ENCODE peak calls at places on chromosomes 13 and 19, in five cellular contexts. K is transverse colon, U is HAP-1, P is keratinocyte, M is heart left ventricle. V is an unnamed sample. For H3K27me3, the result is how much of the 10 kb centered on the place peaks cover.

GRCh38 chr13:73162912-73163911 is 104.4 kb downstream of the KLF5 start:
- DNase-seq in K (no peak), U (no peak), P (no peak), M (no peak), V (no peak)

GRCh38 chr19:55080121-55080914 is 4.6 kb downstream of the EPS8L1 start:
- DNase-seq in K (peak), U (peak), P (peak), M (peak), V (peak)

GRCh38 chr13:50149143-50149703 is 134.0 kb downstream of the KCNRG start:
- DNase-seq in K (no peak), U (no peak), P (no peak), M (no peak), V (no peak)

GRCh38 chr13:74162135-74162534 is 27.9 kb upstream of the KLF12 start:
- DNase-seq in K (no peak), U (no peak), P (no peak), M (no peak), V (no peak)

GRCh38 chr13:58921129-58921528 is 1242.6 kb downstream of the DIAPH3 start:
- DNase-seq in K (no peak), U (no peak), P (no peak), M (no peak), V (no peak)

GRCh38 chr19:43723588-43723987 is 7.7 kb downstream of the IRGC start:
- DNase-seq in K (no peak), U (no peak), P (no peak), M (no peak), V (no peak)

GRCh38 chr13:77372275-77372674 is 45.4 kb upstream of the MYCBP2 start:
- DNase-seq in K (no peak), U (no peak), P (no peak), M (no peak), V (no peak)

GRCh38 chr13:73676550-73677040 is 457.6 kb downstream of the KLF12 start:
- DNase-seq in K (no peak), U (peak), P (no peak), M (no peak), V (no peak)

GRCh38 chr19:11995174-11995573 is 30.3 kb downstream of the ZNF763 start:
- DNase-seq in K (no peak), U (no peak), P (no peak), M (no peak), V (no peak)

GRCh38 chr13:83168575-83168974 is 713.7 kb downstream of the SLITRK1 start:
- DNase-seq in K (no peak), U (no peak), P (no peak), M (no peak), V (no peak)

GRCh38 chr13:106524108-106524507 is 11.4 kb downstream of the EFNB2 start:
- DNase-seq in K (no peak), U (no peak), P (no peak), M (no peak), V (no peak)

GRCh38 chr19:2549701-2550191 is 73.8 kb downstream of the GADD45B start:
- DNase-seq in K (peak), U (no peak), P (no peak), M (peak), V (peak)

GRCh38 chr19:13969897-13970296 is 17.6 kb downstream of the DCAF15 start:
- DNase-seq in K (no peak), U (no peak), P (no peak), M (no peak), V (no peak)

GRCh38 chr19:11489378-11489777 is 8.5 kb upstream of the ELAVL3 start:
- DNase-seq in K (no peak), U (no peak), P (no peak), M (no peak), V (no peak)

GRCh38 chr13:52738719-52739467 is 727 bp downstream of the CNMD start:
- DNase-seq in K (no peak), U (no peak), P (no peak), M (peak), V (peak)

GRCh38 chr19:1690570-1691307 is 38.3 kb upstream of the TCF3 start:
- DNase-seq in K (peak), U (peak), P (no peak), M (no peak), V (peak)

GRCh38 chr13:94854688-94855087 is 142.3 kb upstream of the SOX21 start:
- DNase-seq in K (no peak), U (no peak), P (no peak), M (no peak), V (no peak)

GRCh38 chr19:11059511-11060358 is 29.5 kb upstream of the LDLR start:
- DNase-seq in K (no peak), U (no peak), P (no peak), M (no peak), V (no peak)

GRCh38 chr19:41687419-41687818 is 651 bp downstream of the CEACAM7 start:
- DNase-seq in K (no peak), U (no peak), P (no peak), M (no peak), V (no peak)
- H3K27me3 ChIP-seq in K (under half), U (under half), P (under half), M (under half), V (under half)

DNA sequence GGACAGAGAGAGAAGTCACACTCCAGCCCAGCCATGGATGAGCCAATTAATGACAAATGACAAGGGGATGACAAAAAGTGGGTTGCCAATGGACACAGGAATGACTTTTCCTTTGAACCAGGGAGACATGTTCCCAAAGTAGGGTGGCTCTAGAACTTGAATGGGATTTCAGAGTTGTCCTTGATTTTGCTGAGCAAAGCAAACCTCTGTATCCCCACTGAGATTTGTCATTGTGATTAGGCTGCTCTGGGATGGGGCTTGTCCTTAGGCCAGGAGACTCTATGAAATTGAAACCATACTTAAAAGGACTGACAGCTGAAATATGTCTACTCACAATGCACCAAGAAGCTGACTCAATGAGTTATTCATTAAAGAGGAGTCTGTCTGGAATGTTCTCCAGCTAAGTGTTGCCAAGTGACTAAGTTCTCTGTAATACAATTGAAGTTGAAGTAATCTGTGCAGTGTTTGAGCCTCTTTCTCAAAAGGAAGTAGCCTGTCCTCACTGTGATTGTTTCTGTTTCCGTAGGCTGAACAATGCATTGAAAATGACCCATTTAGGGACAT is 69.0 kb upstream of the PCDH9 start:
- DNase-seq in K (no peak), U (no peak), P (no peak), M (no peak), V (no peak)
- H3K4me3 ChIP-seq in K (no peak), U (no peak), P (no peak), M (no peak), V (no peak)

DNA sequence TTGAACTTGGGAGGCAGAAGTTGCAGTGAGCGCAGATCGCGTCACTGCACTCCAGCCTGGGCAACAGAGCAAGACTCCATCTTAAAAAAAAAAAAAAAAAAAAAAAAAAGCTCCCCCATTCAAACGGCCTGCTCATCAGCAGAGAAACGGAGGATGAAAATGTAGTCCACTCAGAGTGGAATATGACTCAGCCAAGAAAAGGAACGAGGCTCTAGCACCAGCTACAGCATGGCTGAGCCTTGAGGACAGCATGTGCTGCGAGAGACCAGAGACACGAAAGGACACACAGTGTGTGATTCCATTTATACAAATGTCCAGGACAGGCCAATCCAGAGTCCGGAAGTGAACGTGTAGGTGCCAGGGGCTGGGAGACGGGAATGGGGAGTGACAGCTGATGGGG is 18.1 kb upstream of the MIER2 start:
- DNase-seq in K (no peak), U (no peak), P (no peak), M (peak), V (no peak)
- H3K27me3 ChIP-seq in K (under half), U (under half), P (under half), M (under half), V (under half)

GRCh38 chr19:17243854-17244617 is 1.7 kb downstream of the NR2F6 start:
- DNase-seq in K (peak), U (peak), P (no peak), M (peak), V (peak)

GRCh38 chr19:17244618-17245534 is 843 bp downstream of the NR2F6 start:
- DNase-seq in K (peak), U (no peak), P (no peak), M (peak), V (no peak)

GRCh38 chr19:17240855-17241399 is 4.8 kb downstream of the NR2F6 start:
- DNase-seq in K (no peak), U (no peak), P (no peak), M (no peak), V (no peak)

GRCh38 chr19:17243340-17243853 is 2.3 kb downstream of the NR2F6 start:
- DNase-seq in K (peak), U (no peak), P (no peak), M (no peak), V (no peak)

GRCh38 chr19:17242431-17243208 is 3.1 kb downstream of the NR2F6 start:
- DNase-seq in K (no peak), U (no peak), P (no peak), M (no peak), V (no peak)
- H3K4me3 ChIP-seq in K (peak), U (peak), P (peak), M (peak), V (no peak)

DNA sequence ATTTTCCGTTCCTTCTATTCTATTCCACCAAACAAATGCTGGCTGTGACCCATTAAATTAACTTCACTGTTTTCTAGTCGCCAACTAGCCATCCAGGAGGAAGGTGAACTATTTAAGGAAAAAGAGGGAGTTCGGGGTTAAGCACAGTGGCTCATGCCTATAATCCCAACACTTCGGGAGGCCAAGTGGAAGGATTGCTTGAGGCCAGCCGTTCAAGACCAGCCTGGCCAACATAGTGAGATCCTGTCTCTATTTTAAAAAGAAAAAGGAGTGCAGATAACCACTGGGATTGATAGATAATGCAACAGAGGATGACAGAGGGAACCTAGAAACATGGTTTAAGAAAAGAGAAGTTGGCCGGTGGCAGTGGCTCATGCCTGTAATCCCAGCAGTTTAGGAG is 44.7 kb downstream of the SPTBN4 start:
- DNase-seq in K (no peak), U (no peak), P (no peak), M (no peak), V (no peak)
- H3K27me3 ChIP-seq in K (half or more), U (under half), P (under half), M (under half), V (under half)

GRCh38 chr19:4600082-4600481 is 39.2 kb upstream of the TNFAIP8L1 start:
- DNase-seq in K (no peak), U (no peak), P (no peak), M (no peak), V (no peak)

GRCh38 chr19:4598712-4599111 is 39.2 kb upstream of the SEMA6B start:
- DNase-seq in K (no peak), U (no peak), P (no peak), M (no peak), V (no peak)

GRCh38 chr19:4596033-4596904 is 36.8 kb upstream of the SEMA6B start:
- DNase-seq in K (no peak), U (no peak), P (no peak), M (no peak), V (peak)

GRCh38 chr19:4597278-4597974 is 37.9 kb upstream of the SEMA6B start:
- DNase-seq in K (no peak), U (no peak), P (no peak), M (no peak), V (no peak)

GRCh38 chr19:4597975-4598671 is 38.6 kb upstream of the SEMA6B start:
- DNase-seq in K (peak), U (peak), P (no peak), M (no peak), V (peak)
- H3K4me3 ChIP-seq in K (no peak), U (peak), P (peak), M (no peak), V (peak)

DNA sequence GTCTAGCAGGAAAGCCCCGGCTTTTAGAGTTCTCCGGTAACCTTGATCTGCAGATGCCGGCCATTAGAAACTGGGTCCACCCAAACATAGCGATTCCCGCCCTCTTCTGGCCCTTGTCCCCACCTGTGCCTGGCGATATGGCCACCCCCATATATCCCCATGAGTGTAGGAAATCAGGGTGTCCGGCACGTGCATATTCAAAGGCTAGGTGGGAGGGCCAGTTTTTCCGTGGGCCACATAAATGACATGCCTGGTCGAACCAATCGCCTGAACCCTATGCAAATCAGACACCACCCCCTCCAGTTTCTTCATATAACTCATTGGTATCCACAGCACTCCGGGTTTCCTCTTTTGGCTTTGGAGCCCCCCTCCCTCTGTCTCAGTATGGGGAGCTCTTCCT is 37.4 kb downstream of the ERICH4 start:
- DNase-seq in K (no peak), U (no peak), P (no peak), M (no peak), V (peak)
- H3K27me3 ChIP-seq in K (under half), U (under half), P (under half), M (under half), V (under half)

GRCh38 chr13:110329798-110330461 is 22.8 kb downstream of the COL4A2 start:
- DNase-seq in K (no peak), U (no peak), P (no peak), M (no peak), V (no peak)

GRCh38 chr13:110329258-110329657 is 22.2 kb downstream of the COL4A2 start:
- DNase-seq in K (no peak), U (no peak), P (no peak), M (no peak), V (no peak)

GRCh38 chr13:110331362-110331761 is 24.3 kb downstream of the COL4A2 start:
- DNase-seq in K (no peak), U (no peak), P (no peak), M (no peak), V (no peak)

GRCh38 chr13:110328509-110328908 is 21.4 kb downstream of the COL4A2 start:
- DNase-seq in K (no peak), U (no peak), P (no peak), M (no peak), V (no peak)

GRCh38 chr13:110330491-110331001 is 23.5 kb downstream of the COL4A2 start:
- DNase-seq in K (no peak), U (no peak), P (no peak), M (no peak), V (no peak)
- H3K4me3 ChIP-seq in K (no peak), U (no peak), P (no peak), M (peak), V (no peak)